ENCODE peak calls at places on chromosomes 7 and 10, in ten cellular contexts. One of them, this sample, is unnamed.
A peak's percentile ranks its signal among the peaks of the same experiment; 100 is the strongest.

GRCh38 chr7:134954197-134955082 is 31.9 kb upstream of the AGBL3 start:
- DNase-seq in bronchial epithelial cell: peak; percentile 33
- DNase-seq in A549: peak; percentile 51
- DNase-seq in stomach: no peak
- DNase-seq in nephron progenitor cell: no peak
- DNase-seq in GM12865: peak; percentile 51
- DNase-seq in GM06990: no peak
- DNase-seq in cardiac muscle cell: peak; percentile 63
- DNase-seq in astrocyte of the cerebellum: no peak
- DNase-seq in neural crest cell: no peak
- DNase-seq in this sample: peak; percentile 36

GRCh38 chr10:44806895-44807294 is 104.2 kb upstream of the TMEM72 start:
- DNase-seq in bronchial epithelial cell: no peak
- DNase-seq in A549: no peak
- DNase-seq in stomach: no peak
- DNase-seq in nephron progenitor cell: no peak
- DNase-seq in GM12865: no peak
- DNase-seq in GM06990: no peak
- DNase-seq in cardiac muscle cell: peak; percentile 52
- DNase-seq in astrocyte of the cerebellum: no peak
- DNase-seq in neural crest cell: no peak
- DNase-seq in this sample: no peak

GRCh38 chr10:110456046-110456445 is 41.7 kb upstream of the DUSP5 start:
- DNase-seq in bronchial epithelial cell: peak; percentile 37
- DNase-seq in A549: peak; percentile 25
- DNase-seq in stomach: peak; percentile 36
- DNase-seq in nephron progenitor cell: no peak
- DNase-seq in GM12865: no peak
- DNase-seq in GM06990: no peak
- DNase-seq in cardiac muscle cell: no peak
- DNase-seq in astrocyte of the cerebellum: no peak
- DNase-seq in neural crest cell: no peak
- DNase-seq in this sample: no peak

GRCh38 chr7:125085084-125085483 is 155.5 kb upstream of the POT1 start:
- DNase-seq in bronchial epithelial cell: no peak
- DNase-seq in A549: no peak
- DNase-seq in stomach: no peak
- DNase-seq in nephron progenitor cell: no peak
- DNase-seq in GM12865: no peak
- DNase-seq in GM06990: no peak
- DNase-seq in cardiac muscle cell: no peak
- DNase-seq in astrocyte of the cerebellum: no peak
- DNase-seq in neural crest cell: no peak
- DNase-seq in this sample: no peak

GRCh38 chr7:64541438-64542359 is 21.2 kb downstream of the ZNF680 start:
- DNase-seq in bronchial epithelial cell: peak; percentile 20
- DNase-seq in A549: no peak
- DNase-seq in stomach: no peak
- DNase-seq in nephron progenitor cell: no peak
- DNase-seq in GM12865: no peak
- DNase-seq in GM06990: no peak
- DNase-seq in cardiac muscle cell: peak; percentile 83
- DNase-seq in astrocyte of the cerebellum: peak; percentile 37
- DNase-seq in neural crest cell: no peak
- DNase-seq in this sample: no peak

GRCh38 chr7:36161996-36162395 is 8.9 kb downstream of the EEPD1 start:
- DNase-seq in bronchial epithelial cell: peak; percentile 77
- DNase-seq in A549: peak; percentile 31
- DNase-seq in stomach: no peak
- DNase-seq in nephron progenitor cell: no peak
- DNase-seq in GM12865: no peak
- DNase-seq in GM06990: no peak
- DNase-seq in cardiac muscle cell: no peak
- DNase-seq in astrocyte of the cerebellum: no peak
- DNase-seq in neural crest cell: no peak
- DNase-seq in this sample: no peak

GRCh38 chr10:85333594-85333993 is 1005.2 kb downstream of the CCSER2 start:
- DNase-seq in bronchial epithelial cell: no peak
- DNase-seq in A549: no peak
- DNase-seq in stomach: no peak
- DNase-seq in nephron progenitor cell: no peak
- DNase-seq in GM12865: no peak
- DNase-seq in GM06990: no peak
- DNase-seq in cardiac muscle cell: no peak
- DNase-seq in astrocyte of the cerebellum: no peak
- DNase-seq in neural crest cell: no peak
- DNase-seq in this sample: no peak

GRCh38 chr7:45976485-45976856 is 55.4 kb upstream of the IGFBP3 start:
- DNase-seq in bronchial epithelial cell: no peak
- DNase-seq in A549: no peak
- DNase-seq in stomach: no peak
- DNase-seq in nephron progenitor cell: no peak
- DNase-seq in GM12865: no peak
- DNase-seq in GM06990: no peak
- DNase-seq in cardiac muscle cell: no peak
- DNase-seq in astrocyte of the cerebellum: no peak
- DNase-seq in neural crest cell: no peak
- DNase-seq in this sample: no peak

GRCh38 chr7:21767300-21767900 is 178.3 kb downstream of the CDCA7L start:
- DNase-seq in bronchial epithelial cell: peak; percentile 82
- DNase-seq in A549: peak; percentile 90
- DNase-seq in stomach: peak; percentile 50
- DNase-seq in nephron progenitor cell: peak; percentile 50
- DNase-seq in GM12865: peak; percentile 91
- DNase-seq in GM06990: peak; percentile 5
- DNase-seq in cardiac muscle cell: peak; percentile 61
- DNase-seq in astrocyte of the cerebellum: peak; percentile 70
- DNase-seq in neural crest cell: peak; percentile 27
- DNase-seq in this sample: peak; percentile 40

GRCh38 chr7:149620961-149621360 is 123.4 kb upstream of the ZNF746 start:
- DNase-seq in bronchial epithelial cell: no peak
- DNase-seq in A549: no peak
- DNase-seq in stomach: no peak
- DNase-seq in nephron progenitor cell: no peak
- DNase-seq in GM12865: peak; percentile 66
- DNase-seq in GM06990: peak; percentile 73
- DNase-seq in cardiac muscle cell: no peak
- DNase-seq in astrocyte of the cerebellum: no peak
- DNase-seq in neural crest cell: no peak
- DNase-seq in this sample: peak; percentile 62

GRCh38 chr7:104652434-104652833 is 324.0 kb downstream of the LHFPL3 start:
- DNase-seq in bronchial epithelial cell: no peak
- DNase-seq in A549: no peak
- DNase-seq in stomach: no peak
- DNase-seq in nephron progenitor cell: no peak
- DNase-seq in GM12865: no peak
- DNase-seq in GM06990: no peak
- DNase-seq in cardiac muscle cell: no peak
- DNase-seq in astrocyte of the cerebellum: no peak
- DNase-seq in neural crest cell: no peak
- DNase-seq in this sample: no peak

GRCh38 chr7:155279787-155280445 is 17.8 kb upstream of the INSIG1 start:
- DNase-seq in bronchial epithelial cell: no peak
- DNase-seq in A549: no peak
- DNase-seq in stomach: no peak
- DNase-seq in nephron progenitor cell: no peak
- DNase-seq in GM12865: no peak
- DNase-seq in GM06990: no peak
- DNase-seq in cardiac muscle cell: no peak
- DNase-seq in astrocyte of the cerebellum: no peak
- DNase-seq in neural crest cell: no peak
- DNase-seq in this sample: no peak

GRCh38 chr7:134678115-134678514 is 31.5 kb downstream of the BPGM start:
- DNase-seq in bronchial epithelial cell: no peak
- DNase-seq in A549: no peak
- DNase-seq in stomach: no peak
- DNase-seq in nephron progenitor cell: no peak
- DNase-seq in GM12865: no peak
- DNase-seq in GM06990: no peak
- DNase-seq in cardiac muscle cell: no peak
- DNase-seq in astrocyte of the cerebellum: no peak
- DNase-seq in neural crest cell: no peak
- DNase-seq in this sample: no peak

GRCh38 chr7:40947546-40947945 is 755.3 kb downstream of the INHBA start:
- DNase-seq in bronchial epithelial cell: no peak
- DNase-seq in A549: no peak
- DNase-seq in stomach: no peak
- DNase-seq in nephron progenitor cell: no peak
- DNase-seq in GM12865: no peak
- DNase-seq in GM06990: no peak
- DNase-seq in cardiac muscle cell: no peak
- DNase-seq in astrocyte of the cerebellum: no peak
- DNase-seq in neural crest cell: no peak
- DNase-seq in this sample: no peak

DNA sequence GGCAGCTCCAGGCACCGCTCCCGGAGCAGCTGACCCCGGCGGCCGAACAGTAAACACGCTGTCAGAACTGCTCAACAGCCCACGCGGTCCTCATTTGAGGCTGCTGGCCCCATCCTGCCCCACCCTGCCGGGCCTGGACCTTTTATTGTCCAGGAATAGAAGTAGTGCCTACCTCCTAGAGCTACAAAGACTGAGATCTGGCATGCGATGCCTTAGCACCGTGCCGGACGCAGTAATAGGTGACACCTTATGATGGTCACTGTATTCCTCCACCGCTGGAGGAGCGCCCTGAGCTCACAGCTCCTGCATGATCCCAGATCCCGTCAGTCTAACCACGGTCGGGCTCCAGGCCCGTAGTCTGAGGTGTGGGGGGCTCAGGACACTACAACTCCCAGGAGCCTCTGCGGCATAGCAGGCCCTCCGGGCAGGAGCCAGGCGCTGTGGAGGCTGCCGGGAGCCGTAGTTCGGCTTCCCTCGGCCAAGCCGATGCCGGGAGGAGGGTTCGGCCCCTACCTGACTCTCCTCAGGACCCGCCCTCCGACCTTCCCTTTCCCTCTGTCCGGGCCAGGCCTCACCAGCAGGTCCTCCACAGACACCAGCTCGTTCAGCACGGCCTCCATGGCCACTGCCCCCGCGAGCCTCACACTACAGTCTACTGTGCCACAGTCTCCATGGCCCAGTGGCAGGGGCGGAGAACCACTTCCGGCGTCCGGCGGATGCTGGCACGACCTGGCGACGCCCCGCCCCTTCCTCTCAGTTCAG is at the start of gene FIS1:
- DNase-seq in bronchial epithelial cell: peak; percentile 78
- DNase-seq in A549: peak; percentile 93
- DNase-seq in stomach: peak; percentile 96
- DNase-seq in nephron progenitor cell: peak; percentile 96
- DNase-seq in GM12865: peak; percentile 95
- DNase-seq in GM06990: peak; percentile 95
- DNase-seq in cardiac muscle cell: peak; percentile 92
- DNase-seq in astrocyte of the cerebellum: peak; percentile 66
- DNase-seq in neural crest cell: peak; percentile 89
- DNase-seq in this sample: peak; percentile 94
- TF ChIP-seq CTCF in bronchial epithelial cell: peak; percentile 89
- TF ChIP-seq CTCF in A549: peak; percentile 75
- TF ChIP-seq CTCF in stomach: peak; percentile 93
- TF ChIP-seq CTCF in nephron progenitor cell: peak; percentile 88
- TF ChIP-seq CTCF in GM12865: peak; percentile 90
- TF ChIP-seq CTCF in GM06990: peak; percentile 95
- TF ChIP-seq CTCF in cardiac muscle cell: no peak
- TF ChIP-seq CTCF in astrocyte of the cerebellum: peak; percentile 89
- TF ChIP-seq CTCF in neural crest cell: peak; percentile 93
- TF ChIP-seq CTCF in this sample: peak; percentile 96

GRCh38 chr10:86366033-86366901 is at the start of gene GRID1:
- DNase-seq in bronchial epithelial cell: no peak
- DNase-seq in A549: no peak
- DNase-seq in stomach: no peak
- DNase-seq in nephron progenitor cell: peak; percentile 73
- DNase-seq in GM12865: no peak
- DNase-seq in GM06990: no peak
- DNase-seq in cardiac muscle cell: peak; percentile 15
- DNase-seq in astrocyte of the cerebellum: no peak
- DNase-seq in neural crest cell: no peak
- DNase-seq in this sample: peak; percentile 77
- TF ChIP-seq CTCF in bronchial epithelial cell: no peak
- TF ChIP-seq CTCF in A549: no peak
- TF ChIP-seq CTCF in stomach: no peak
- TF ChIP-seq CTCF in nephron progenitor cell: no peak
- TF ChIP-seq CTCF in GM12865: no peak
- TF ChIP-seq CTCF in GM06990: no peak
- TF ChIP-seq CTCF in cardiac muscle cell: no peak
- TF ChIP-seq CTCF in astrocyte of the cerebellum: no peak
- TF ChIP-seq CTCF in neural crest cell: peak; percentile 28
- TF ChIP-seq CTCF in this sample: no peak

GRCh38 chr7:33886100-33886623 is 19.2 kb upstream of the BMPER start:
- DNase-seq in bronchial epithelial cell: no peak
- DNase-seq in A549: peak; percentile 51
- DNase-seq in stomach: no peak
- DNase-seq in nephron progenitor cell: peak; percentile 58
- DNase-seq in GM12865: no peak
- DNase-seq in GM06990: no peak
- DNase-seq in cardiac muscle cell: no peak
- DNase-seq in astrocyte of the cerebellum: no peak
- DNase-seq in neural crest cell: peak; percentile 25
- DNase-seq in this sample: no peak
- TF ChIP-seq CTCF in bronchial epithelial cell: peak; percentile 19
- TF ChIP-seq CTCF in A549: peak; percentile 22
- TF ChIP-seq CTCF in stomach: no peak
- TF ChIP-seq CTCF in nephron progenitor cell: peak; percentile 52
- TF ChIP-seq CTCF in GM12865: no peak
- TF ChIP-seq CTCF in GM06990: no peak
- TF ChIP-seq CTCF in cardiac muscle cell: peak; percentile 48
- TF ChIP-seq CTCF in astrocyte of the cerebellum: peak; percentile 54
- TF ChIP-seq CTCF in neural crest cell: peak; percentile 45
- TF ChIP-seq CTCF in this sample: no peak

GRCh38 chr10:132144086-132144485 is 42.7 kb upstream of the DPYSL4 start:
- DNase-seq in bronchial epithelial cell: no peak
- DNase-seq in A549: no peak
- DNase-seq in stomach: no peak
- DNase-seq in nephron progenitor cell: no peak
- DNase-seq in GM12865: no peak
- DNase-seq in GM06990: no peak
- DNase-seq in cardiac muscle cell: no peak
- DNase-seq in astrocyte of the cerebellum: no peak
- DNase-seq in neural crest cell: no peak
- DNase-seq in this sample: no peak

GRCh38 chr10:132145521-132146185 is 41.1 kb upstream of the DPYSL4 start:
- DNase-seq in bronchial epithelial cell: no peak
- DNase-seq in A549: no peak
- DNase-seq in stomach: no peak
- DNase-seq in nephron progenitor cell: no peak
- DNase-seq in GM12865: no peak
- DNase-seq in GM06990: no peak
- DNase-seq in cardiac muscle cell: no peak
- DNase-seq in astrocyte of the cerebellum: no peak
- DNase-seq in neural crest cell: no peak
- DNase-seq in this sample: no peak

GRCh38 chr10:132145002-132145401 is 41.7 kb upstream of the DPYSL4 start:
- DNase-seq in bronchial epithelial cell: no peak
- DNase-seq in A549: no peak
- DNase-seq in stomach: no peak
- DNase-seq in nephron progenitor cell: no peak
- DNase-seq in GM12865: no peak
- DNase-seq in GM06990: no peak
- DNase-seq in cardiac muscle cell: no peak
- DNase-seq in astrocyte of the cerebellum: no peak
- DNase-seq in neural crest cell: no peak
- DNase-seq in this sample: no peak

GRCh38 chr10:132146941-132147915 is 39.5 kb upstream of the DPYSL4 start:
- DNase-seq in bronchial epithelial cell: no peak
- DNase-seq in A549: no peak
- DNase-seq in stomach: no peak
- DNase-seq in nephron progenitor cell: no peak
- DNase-seq in GM12865: no peak
- DNase-seq in GM06990: no peak
- DNase-seq in cardiac muscle cell: no peak
- DNase-seq in astrocyte of the cerebellum: no peak
- DNase-seq in neural crest cell: no peak
- DNase-seq in this sample: no peak

GRCh38 chr10:132146271-132146671 is 40.5 kb upstream of the DPYSL4 start:
- DNase-seq in bronchial epithelial cell: no peak
- DNase-seq in A549: no peak
- DNase-seq in stomach: no peak
- DNase-seq in nephron progenitor cell: no peak
- DNase-seq in GM12865: no peak
- DNase-seq in GM06990: no peak
- DNase-seq in cardiac muscle cell: no peak
- DNase-seq in astrocyte of the cerebellum: no peak
- DNase-seq in neural crest cell: no peak
- DNase-seq in this sample: no peak
- TF ChIP-seq CTCF in bronchial epithelial cell: no peak
- TF ChIP-seq CTCF in A549: no peak
- TF ChIP-seq CTCF in stomach: no peak
- TF ChIP-seq CTCF in nephron progenitor cell: no peak
- TF ChIP-seq CTCF in GM12865: no peak
- TF ChIP-seq CTCF in GM06990: no peak
- TF ChIP-seq CTCF in cardiac muscle cell: no peak
- TF ChIP-seq CTCF in astrocyte of the cerebellum: no peak
- TF ChIP-seq CTCF in neural crest cell: no peak
- TF ChIP-seq CTCF in this sample: no peak

This sample was measured in GM13976.